ENCODE peak calls at places on chromosomes 3 and 15, in five cellular contexts. B is kidney; S is stimulated activated CD8-positive, alpha-beta memory T cell treated with anti-CD3 and anti-CD28 coated beads, Interleukin-7, amount 100 ng/mL, for 1 hour; L is left ventricle myocardium inferior; K is T-helper 9 cell. Y is an unnamed sample.

GRCh38 chr15:33580526-33580925 is 269.8 kb downstream of the RYR3 start:
- DNase-seq in K (no peak), S (no peak), L (no peak), B (no peak), Y (no peak)

GRCh38 chr3:149388001-149388435 is 10.6 kb upstream of the TM4SF1 start:
- DNase-seq in S (no peak), B (no peak), K (no peak), L (no peak), Y (peak)

GRCh38 chr3:60765788-60766187 is 485.5 kb downstream of the FHIT start:
- DNase-seq in S (no peak), L (no peak), K (no peak), B (no peak), Y (no peak)

GRCh38 chr15:60115579-60116415 is 111.7 kb downstream of the FOXB1 start:
- DNase-seq in L (no peak), B (no peak), K (no peak), S (no peak), Y (peak)

GRCh38 chr3:99499235-99499798 is 139.1 kb upstream of the COL8A1 start:
- DNase-seq in B (no peak), L (no peak), S (no peak), K (no peak), Y (peak)

GRCh38 chr3:150170843-150171513 is 200.3 kb upstream of the PFN2 start:
- DNase-seq in L (peak), K (no peak), B (no peak), S (no peak), Y (no peak)

GRCh38 chr15:52527898-52528464 is 699 bp downstream of the MYO5A start:
- DNase-seq in L (no peak), S (no peak), B (no peak), K (peak), Y (no peak)

GRCh38 chr3:113663324-113663750 is 33.1 kb downstream of the USF3 start:
- DNase-seq in L (no peak), K (no peak), B (no peak), S (no peak), Y (no peak)

GRCh38 chr15:77538011-77538410 is 94.7 kb downstream of the LINGO1 start:
- DNase-seq in K (no peak), S (no peak), B (no peak), L (no peak), Y (no peak)

GRCh38 chr3:60323651-60324050 is 927.6 kb downstream of the FHIT start:
- DNase-seq in K (no peak), L (no peak), B (no peak), S (no peak), Y (peak)

GRCh38 chr15:39124155-39124924 is 456.5 kb upstream of the THBS1 start:
- DNase-seq in S (no peak), K (no peak), B (no peak), L (no peak), Y (no peak)

GRCh38 chr3:136960838-136961836 is 3.4 kb downstream of the IL20RB start:
- DNase-seq in B (no peak), K (no peak), L (no peak), S (no peak), Y (peak)

GRCh38 chr3:78825118-78825857 is 942.5 kb downstream of the ROBO1 start:
- DNase-seq in L (no peak), K (no peak), B (no peak), S (no peak), Y (no peak)

GRCh38 chr3:72487078-72487765 is 361.0 kb downstream of the SHQ1 start:
- DNase-seq in B (peak), K (no peak), L (peak), S (no peak), Y (peak)

GRCh38 chr3:142180761-142181362 is 31.5 kb upstream of the TFDP2 start:
- DNase-seq in L (peak), S (no peak), K (peak), B (no peak), Y (peak)

GRCh38 chr15:89345245-89345644 is 10.6 kb upstream of the POLG start:
- DNase-seq in K (no peak), L (no peak), B (no peak), S (no peak), Y (no peak)

GRCh38 chr3:105157766-105158085 is 209.0 kb upstream of the ALCAM start:
- DNase-seq in B (no peak), L (no peak), K (no peak), S (no peak), Y (no peak)

GRCh38 chr3:13080591-13080990 is 7.4 kb upstream of the IQSEC1 start:
- DNase-seq in S (no peak), B (no peak), L (peak), K (no peak), Y (no peak)

GRCh38 chr3:31288641-31289100 is 244.1 kb upstream of the STT3B start:
- DNase-seq in L (peak), B (peak), S (no peak), K (no peak), Y (peak)

GRCh38 chr3:187852842-187853727 is 107.8 kb upstream of the BCL6 start:
- DNase-seq in K (no peak), B (no peak), L (no peak), S (no peak), Y (peak)

GRCh38 chr3:60298141-60298540 is 953.1 kb downstream of the FHIT start:
- DNase-seq in L (no peak), B (no peak), K (no peak), S (no peak), Y (peak)

GRCh38 chr3:172094621-172095557 is 55.5 kb downstream of the FNDC3B start:
- DNase-seq in K (no peak), B (no peak), L (no peak), S (no peak), Y (peak)

GRCh38 chr3:107897471-107898180 is 193.2 kb downstream of the CD47 start:
- DNase-seq in K (no peak), S (no peak), L (no peak), B (no peak), Y (no peak)

GRCh38 chr3:30646181-30646876 is 39.9 kb downstream of the TGFBR2 start:
- DNase-seq in L (no peak), K (no peak), B (no peak), S (no peak), Y (no peak)

GRCh38 chr3:52490035-52490937 is 4.9 kb upstream of the STAB1 start:
- DNase-seq in B (no peak), K (no peak), S (no peak), L (no peak), Y (no peak)

GRCh38 chr3:149895807-149896206 is 74.9 kb downstream of the PFN2 start:
- DNase-seq in B (no peak), S (no peak), K (no peak), L (no peak), Y (no peak)

GRCh38 chr15:68315495-68316007 is 38.0 kb downstream of the FEM1B start:
- DNase-seq in S (no peak), L (no peak), B (peak), K (no peak), Y (no peak)

GRCh38 chr3:174169736-174170135 is 689.4 kb upstream of the NAALADL2 start:
- DNase-seq in L (no peak), S (no peak), K (no peak), B (no peak), Y (no peak)

GRCh38 chr3:72728329-72728889 is 119.8 kb downstream of the SHQ1 start:
- DNase-seq in B (no peak), S (no peak), L (no peak), K (no peak), Y (no peak)

GRCh38 chr3:32640939-32641725 is 43.9 kb upstream of the CNOT10 start:
- DNase-seq in K (no peak), B (no peak), L (peak), S (no peak), Y (no peak)

GRCh38 chr15:71252036-71252898 is 137.0 kb downstream of the THSD4 start:
- DNase-seq in B (no peak), K (no peak), L (no peak), S (no peak), Y (peak)

GRCh38 chr3:106566277-106566676 is 697.5 kb upstream of the CBLB start:
- DNase-seq in S (no peak), B (no peak), L (no peak), K (no peak), Y (no peak)

GRCh38 chr15:40217166-40217785 is 21.6 kb upstream of the PAK6 start:
- DNase-seq in K (no peak), B (no peak), S (no peak), L (no peak), Y (no peak)

GRCh38 chr3:65955792-65956477 is 82.8 kb downstream of the MAGI1 start:
- DNase-seq in S (no peak), K (no peak), L (no peak), B (no peak), Y (peak)

GRCh38 chr15:56963126-56963525 is 44.7 kb downstream of the TCF12 start:
- DNase-seq in L (no peak), B (no peak), K (no peak), S (no peak), Y (no peak)